ENCODE peak calls at places on chromosome 1, in seven cellular contexts. One of them, this sample, is unnamed. For H3K4me1, the result is how much of the 10 kb centered on the place peaks cover.

GRCh38 chr1:90717665-90718410 is 736 bp upstream of the BARHL2 start:
- DNase-seq in cardiac muscle cell: peak
- DNase-seq in A549: no peak
- DNase-seq in tibial nerve: no peak
- DNase-seq in mesendoderm: peak
- DNase-seq in OCI-LY7: no peak
- DNase-seq in breast epithelium: no peak
- DNase-seq in this sample: no peak

GRCh38 chr1:234262754-234263105 is 110.5 kb upstream of the COA6 start:
- DNase-seq in cardiac muscle cell: no peak
- DNase-seq in A549: no peak
- DNase-seq in tibial nerve: no peak
- DNase-seq in mesendoderm: no peak
- DNase-seq in OCI-LY7: no peak
- DNase-seq in breast epithelium: no peak
- DNase-seq in this sample: no peak

GRCh38 chr1:97764991-97765390 is 155.8 kb downstream of the DPYD start:
- DNase-seq in cardiac muscle cell: no peak
- DNase-seq in A549: no peak
- DNase-seq in tibial nerve: no peak
- DNase-seq in mesendoderm: no peak
- DNase-seq in OCI-LY7: no peak
- DNase-seq in breast epithelium: no peak
- DNase-seq in this sample: no peak

GRCh38 chr1:213989071-213989739 is 1.4 kb downstream of the PROX1 start:
- DNase-seq in cardiac muscle cell: no peak
- DNase-seq in A549: no peak
- DNase-seq in tibial nerve: no peak
- DNase-seq in mesendoderm: peak
- DNase-seq in OCI-LY7: no peak
- DNase-seq in breast epithelium: no peak
- DNase-seq in this sample: no peak

GRCh38 chr1:47804127-47804526 is 193.1 kb downstream of the TRABD2B start:
- DNase-seq in cardiac muscle cell: no peak
- DNase-seq in A549: no peak
- DNase-seq in tibial nerve: no peak
- DNase-seq in mesendoderm: peak
- DNase-seq in OCI-LY7: no peak
- DNase-seq in breast epithelium: no peak
- DNase-seq in this sample: no peak

GRCh38 chr1:106975944-106976343 is 80.5 kb upstream of the PRMT6 start:
- DNase-seq in cardiac muscle cell: no peak
- DNase-seq in A549: no peak
- DNase-seq in tibial nerve: no peak
- DNase-seq in mesendoderm: peak
- DNase-seq in OCI-LY7: peak
- DNase-seq in breast epithelium: no peak
- DNase-seq in this sample: no peak

GRCh38 chr1:50977575-50978143 is 7.6 kb downstream of the CDKN2C start:
- DNase-seq in cardiac muscle cell: peak
- DNase-seq in A549: no peak
- DNase-seq in tibial nerve: peak
- DNase-seq in mesendoderm: peak
- DNase-seq in OCI-LY7: peak
- DNase-seq in breast epithelium: no peak
- DNase-seq in this sample: no peak

GRCh38 chr1:240320645-240321044 is 229.0 kb downstream of the FMN2 start:
- DNase-seq in cardiac muscle cell: no peak
- DNase-seq in A549: no peak
- DNase-seq in tibial nerve: no peak
- DNase-seq in mesendoderm: peak
- DNase-seq in OCI-LY7: no peak
- DNase-seq in breast epithelium: no peak
- DNase-seq in this sample: no peak

GRCh38 chr1:96234299-96234698 is 487.3 kb upstream of the PTBP2 start:
- DNase-seq in cardiac muscle cell: peak
- DNase-seq in A549: peak
- DNase-seq in tibial nerve: peak
- DNase-seq in mesendoderm: peak
- DNase-seq in OCI-LY7: no peak
- DNase-seq in breast epithelium: no peak
- DNase-seq in this sample: no peak

GRCh38 chr1:181807251-181807650 is 254.3 kb downstream of the ZNF648 start:
- DNase-seq in cardiac muscle cell: no peak
- DNase-seq in A549: no peak
- DNase-seq in tibial nerve: no peak
- DNase-seq in mesendoderm: peak
- DNase-seq in OCI-LY7: no peak
- DNase-seq in breast epithelium: no peak
- DNase-seq in this sample: no peak

GRCh38 chr1:84971957-84972356 is 25.0 kb downstream of the MCOLN2 start:
- DNase-seq in cardiac muscle cell: no peak
- DNase-seq in A549: no peak
- DNase-seq in tibial nerve: no peak
- DNase-seq in mesendoderm: no peak
- DNase-seq in OCI-LY7: peak
- DNase-seq in breast epithelium: no peak
- DNase-seq in this sample: no peak

GRCh38 chr1:84870591-84870990 is 22.4 kb downstream of the LPAR3 start:
- DNase-seq in cardiac muscle cell: peak
- DNase-seq in A549: no peak
- DNase-seq in tibial nerve: no peak
- DNase-seq in mesendoderm: no peak
- DNase-seq in OCI-LY7: no peak
- DNase-seq in breast epithelium: no peak
- DNase-seq in this sample: no peak

GRCh38 chr1:35097224-35097623 is 18.0 kb downstream of the ZMYM1 start:
- DNase-seq in cardiac muscle cell: no peak
- DNase-seq in A549: no peak
- DNase-seq in tibial nerve: no peak
- DNase-seq in mesendoderm: no peak
- DNase-seq in OCI-LY7: no peak
- DNase-seq in breast epithelium: no peak
- DNase-seq in this sample: no peak

GRCh38 chr1:75053207-75053606 is 81.0 kb upstream of the LHX8 start:
- DNase-seq in cardiac muscle cell: no peak
- DNase-seq in A549: no peak
- DNase-seq in tibial nerve: no peak
- DNase-seq in mesendoderm: peak
- DNase-seq in OCI-LY7: no peak
- DNase-seq in breast epithelium: no peak
- DNase-seq in this sample: no peak

GRCh38 chr1:180311011-180311730 is 81.1 kb downstream of the LHX4 start:
- DNase-seq in cardiac muscle cell: peak
- DNase-seq in A549: no peak
- DNase-seq in tibial nerve: no peak
- DNase-seq in mesendoderm: no peak
- DNase-seq in OCI-LY7: no peak
- DNase-seq in breast epithelium: no peak
- DNase-seq in this sample: no peak

GRCh38 chr1:42340898-42341297 is 5.9 kb upstream of the FOXJ3 start:
- DNase-seq in cardiac muscle cell: no peak
- DNase-seq in A549: no peak
- DNase-seq in tibial nerve: no peak
- DNase-seq in mesendoderm: no peak
- DNase-seq in OCI-LY7: no peak
- DNase-seq in breast epithelium: no peak
- DNase-seq in this sample: no peak

GRCh38 chr1:119160435-119160834 is 20.0 kb upstream of the WARS2 start:
- DNase-seq in cardiac muscle cell: no peak
- DNase-seq in A549: no peak
- DNase-seq in tibial nerve: no peak
- DNase-seq in mesendoderm: no peak
- DNase-seq in OCI-LY7: no peak
- DNase-seq in breast epithelium: no peak
- DNase-seq in this sample: no peak

GRCh38 chr1:23673086-23673813 is 18.4 kb upstream of the RPL11 start:
- DNase-seq in cardiac muscle cell: peak
- DNase-seq in A549: peak
- DNase-seq in tibial nerve: no peak
- DNase-seq in mesendoderm: peak
- DNase-seq in OCI-LY7: no peak
- DNase-seq in breast epithelium: no peak
- DNase-seq in this sample: no peak

GRCh38 chr1:37372740-37373139 is 101.6 kb upstream of the ZC3H12A start:
- DNase-seq in cardiac muscle cell: no peak
- DNase-seq in A549: no peak
- DNase-seq in tibial nerve: no peak
- DNase-seq in mesendoderm: no peak
- DNase-seq in OCI-LY7: no peak
- DNase-seq in breast epithelium: no peak
- DNase-seq in this sample: no peak

GRCh38 chr1:71944006-71944405 is 338.3 kb downstream of the NEGR1 start:
- DNase-seq in cardiac muscle cell: no peak
- DNase-seq in A549: no peak
- DNase-seq in tibial nerve: no peak
- DNase-seq in mesendoderm: no peak
- DNase-seq in OCI-LY7: no peak
- DNase-seq in breast epithelium: no peak
- DNase-seq in this sample: no peak

DNA sequence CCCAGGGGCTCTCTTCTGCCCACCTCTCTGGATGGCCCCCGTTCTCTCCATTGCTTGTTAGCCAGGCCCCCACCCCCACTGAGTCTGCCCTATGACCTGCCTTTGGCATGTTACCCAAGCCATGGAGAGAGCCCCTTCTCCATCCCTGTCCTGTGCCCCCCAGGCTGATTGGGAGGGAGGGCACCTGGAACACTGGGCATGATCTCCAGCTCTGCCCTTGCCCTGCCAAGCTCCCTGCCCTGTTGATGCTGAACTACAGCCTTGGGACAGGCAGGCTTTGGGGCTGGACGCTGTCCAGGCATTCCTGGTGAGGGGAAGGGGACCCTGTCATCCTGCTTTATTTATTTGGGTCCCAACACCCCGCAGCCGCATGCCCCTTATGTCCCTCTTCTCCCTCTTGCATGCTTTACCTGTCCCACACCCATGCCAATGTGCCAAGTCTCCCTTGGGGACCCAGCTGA is 10.7 kb downstream of the TRIM46 start:
- DNase-seq in cardiac muscle cell: no peak
- DNase-seq in A549: no peak
- DNase-seq in tibial nerve: no peak
- DNase-seq in mesendoderm: no peak
- DNase-seq in OCI-LY7: no peak
- DNase-seq in breast epithelium: no peak
- DNase-seq in this sample: no peak
- H3K4me1 ChIP-seq in cardiac muscle cell: under half
- H3K4me1 ChIP-seq in A549: under half
- H3K4me1 ChIP-seq in tibial nerve: under half
- H3K4me1 ChIP-seq in mesendoderm: under half
- H3K4me1 ChIP-seq in OCI-LY7: under half
- H3K4me1 ChIP-seq in breast epithelium: under half
- H3K4me1 ChIP-seq in this sample: under half

DNA sequence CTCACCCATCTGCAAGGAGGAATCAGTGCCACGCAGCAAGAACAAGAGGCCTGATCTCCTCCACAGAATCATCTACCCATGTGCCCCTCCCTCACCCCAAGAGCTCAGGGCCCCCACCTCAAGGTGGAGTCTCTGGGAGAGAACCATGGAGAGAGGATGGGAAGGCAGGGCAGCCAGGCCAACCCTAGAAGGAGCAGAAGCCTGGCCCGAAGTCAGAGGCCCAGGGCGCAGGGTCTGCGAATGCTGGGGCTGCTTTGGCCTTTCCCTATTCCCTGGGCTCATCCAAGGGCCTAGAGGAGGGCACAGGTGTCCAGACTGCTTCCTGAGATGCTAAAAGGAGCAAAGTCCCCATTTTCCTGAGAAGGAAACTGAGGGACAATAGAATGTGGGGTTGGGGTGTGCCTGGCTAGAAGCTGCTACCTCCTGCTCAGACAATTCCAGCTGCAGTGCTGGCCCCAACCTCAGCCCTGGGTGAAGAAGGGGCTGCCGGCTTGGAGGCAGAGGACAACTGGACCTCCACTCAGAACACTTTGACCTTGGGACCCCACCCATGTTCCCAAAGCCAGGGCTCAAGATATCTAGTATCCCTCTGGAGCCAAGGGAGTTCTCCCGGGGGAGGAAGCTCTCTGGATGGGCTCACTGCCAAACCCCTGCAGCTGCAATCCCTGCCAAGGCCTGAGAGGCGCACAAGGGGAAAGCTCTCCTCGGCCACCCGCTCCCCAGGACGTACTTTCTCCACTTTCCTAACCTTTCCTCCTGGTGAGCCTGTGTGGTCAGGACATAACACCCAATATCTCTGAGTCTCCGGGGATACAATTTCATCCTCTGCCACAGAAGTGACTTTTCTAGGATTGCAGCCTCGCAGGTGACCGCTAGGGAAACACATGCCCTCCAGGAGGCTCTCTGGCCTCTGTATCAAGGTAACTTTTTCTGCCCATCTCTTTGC is 16.6 kb upstream of the LEMD1 start:
- DNase-seq in cardiac muscle cell: peak
- DNase-seq in A549: peak
- DNase-seq in tibial nerve: peak
- DNase-seq in mesendoderm: peak
- DNase-seq in OCI-LY7: peak
- DNase-seq in breast epithelium: peak
- DNase-seq in this sample: no peak
- H3K4me1 ChIP-seq in cardiac muscle cell: under half
- H3K4me1 ChIP-seq in A549: under half
- H3K4me1 ChIP-seq in tibial nerve: under half
- H3K4me1 ChIP-seq in mesendoderm: under half
- H3K4me1 ChIP-seq in OCI-LY7: half or more
- H3K4me1 ChIP-seq in breast epithelium: under half
- H3K4me1 ChIP-seq in this sample: under half

GRCh38 chr1:225767591-225768540 is 9.8 kb upstream of the SRP9 start:
- DNase-seq in cardiac muscle cell: peak
- DNase-seq in A549: no peak
- DNase-seq in tibial nerve: peak
- DNase-seq in mesendoderm: peak
- DNase-seq in OCI-LY7: peak
- DNase-seq in breast epithelium: peak
- DNase-seq in this sample: no peak
- H3K4me1 ChIP-seq in cardiac muscle cell: under half
- H3K4me1 ChIP-seq in A549: half or more
- H3K4me1 ChIP-seq in tibial nerve: under half
- H3K4me1 ChIP-seq in mesendoderm: under half
- H3K4me1 ChIP-seq in OCI-LY7: half or more
- H3K4me1 ChIP-seq in breast epithelium: under half
- H3K4me1 ChIP-seq in this sample: under half

DNA sequence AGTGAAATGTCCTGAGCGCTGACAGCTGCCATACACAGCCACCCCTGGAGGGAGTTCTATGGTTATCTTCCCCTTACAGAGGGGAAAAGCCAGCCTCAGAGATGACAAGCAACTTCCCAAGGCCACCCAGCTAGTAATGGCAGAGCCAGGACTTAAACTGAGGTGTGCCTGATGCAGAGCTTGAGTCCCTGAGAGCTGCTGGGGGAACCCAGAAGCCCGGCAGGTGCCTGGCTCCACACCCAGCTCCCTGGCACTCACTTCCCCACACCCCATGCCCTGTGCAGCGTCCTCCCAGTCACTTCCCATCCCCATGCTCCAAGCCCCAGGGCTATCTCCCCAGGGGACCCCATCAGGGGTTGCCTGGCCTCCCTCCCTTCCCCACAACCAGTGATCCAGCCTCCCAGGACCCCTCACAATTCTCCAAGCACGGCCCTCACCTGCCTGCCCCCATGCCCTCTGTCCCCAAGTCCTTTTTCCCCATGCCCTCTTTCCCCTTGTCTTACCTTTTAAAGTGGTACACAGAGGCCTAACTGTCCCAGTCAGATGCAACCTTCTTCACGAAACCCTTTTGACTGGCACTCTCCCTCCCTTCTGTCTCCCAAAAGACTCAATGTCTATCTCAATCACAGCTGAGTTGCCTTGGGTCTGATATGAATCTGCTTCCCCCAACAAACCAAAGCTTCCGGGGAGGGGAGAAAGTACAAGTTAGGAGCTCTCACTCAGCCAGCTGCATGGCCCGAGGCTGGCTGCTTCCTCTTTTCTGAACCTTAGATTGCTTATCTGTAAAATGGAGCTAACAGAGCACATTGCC is 39.8 kb upstream of the LRP8 start:
- DNase-seq in cardiac muscle cell: no peak
- DNase-seq in A549: no peak
- DNase-seq in tibial nerve: no peak
- DNase-seq in mesendoderm: no peak
- DNase-seq in OCI-LY7: peak
- DNase-seq in breast epithelium: no peak
- DNase-seq in this sample: no peak
- H3K4me1 ChIP-seq in cardiac muscle cell: under half
- H3K4me1 ChIP-seq in A549: under half
- H3K4me1 ChIP-seq in tibial nerve: under half
- H3K4me1 ChIP-seq in mesendoderm: under half
- H3K4me1 ChIP-seq in OCI-LY7: under half
- H3K4me1 ChIP-seq in breast epithelium: under half
- H3K4me1 ChIP-seq in this sample: under half